ENCODE peak calls at places on chromosomes 2 and 18, in four cellular contexts. C is activated naive CD8-positive, alpha-beta T cell treated with anti-CD3 and anti-CD28 coated beads, Interleukin-2, amount 50 U/mL, for 24 hours; E is heart right ventricle; V is CD4-positive, CD25-positive, alpha-beta regulatory T cell. B is an unnamed sample.

GRCh38 chr18:44507729-44508325 is 172.9 kb upstream of the SETBP1 start:
- ATAC-seq in E (peak), C (peak), V (peak), B (peak)

GRCh38 chr2:168889635-168890005 is 610 bp downstream of the SPC25 start:
- ATAC-seq in C (no peak), V (no peak), E (no peak), B (no peak)

GRCh38 chr2:153059338-153060052 is 341.1 kb downstream of the ARL6IP6 start:
- ATAC-seq in C (no peak), V (no peak), E (no peak), B (no peak)

GRCh38 chr2:101972621-101973434 is 18.9 kb upstream of the IL1R2 start:
- ATAC-seq in C (no peak), V (no peak), E (no peak), B (no peak)

GRCh38 chr2:230690439-230690838 is 22.2 kb upstream of the CAB39 start:
- ATAC-seq in C (no peak), E (no peak), V (no peak), B (no peak)

GRCh38 chr2:10237392-10238321 is 65.0 kb upstream of the HPCAL1 start:
- ATAC-seq in C (no peak), V (no peak), E (peak), B (no peak)

GRCh38 chr2:154013514-154013913 is 141.8 kb downstream of the GALNT13 start:
- ATAC-seq in V (no peak), C (no peak), E (no peak), B (no peak)

GRCh38 chr2:167945660-167946366 is 301.6 kb downstream of the STK39 start:
- ATAC-seq in C (no peak), V (no peak), E (peak), B (no peak)

GRCh38 chr2:237996041-237996593 is 29.3 kb downstream of the UBE2F start:
- ATAC-seq in V (no peak), C (no peak), E (no peak), B (no peak)

GRCh38 chr2:42340938-42341636 is 19.9 kb downstream of the COX7A2L start:
- ATAC-seq in V (no peak), E (no peak), C (no peak), B (no peak)

GRCh38 chr2:161354106-161354505 is 45.9 kb downstream of the PSMD14 start:
- ATAC-seq in V (no peak), C (no peak), E (peak), B (no peak)

GRCh38 chr18:48838921-48839818 is 111.6 kb downstream of the SMAD7 start:
- ATAC-seq in C (no peak), V (no peak), E (no peak), B (no peak)

B was measured in stimulated activated memory B cell treated with anti-CD40 and anti-IgM and Interleukin-4, amounts not matched to agents 10 μg/mL and 1 μg/mL and 100 μg/mL, for 72 hours.